ENCODE peak calls at places on chromosome 12, in ten cellular contexts. One of them, this sample, is unnamed.

GRCh38 chr12:25286837-25287236 is 36.1 kb upstream of the KRAS start:
- DNase-seq in kidney epithelial cell: no peak
- DNase-seq in MM.1S: no peak
- DNase-seq in amygdala: no peak
- DNase-seq in stimulated activated CD4-positive, alpha-beta T cell treated with anti-CD3 and anti-CD28 coated beads, Interleukin-4, amount 100 ng/mL, for 48 hours: no peak
- DNase-seq in CD8-positive, alpha-beta memory T cell: no peak
- DNase-seq in activated naive CD4-positive, alpha-beta T cell treated with Interleukin-2 at 50 U/mL for 16 hours: no peak
- DNase-seq in activated CD4-positive, alpha-beta T cell treated with anti-CD3 and anti-CD28 coated beads, Interleukin-2, amount 50 U/mL, for 48 hours: no peak
- DNase-seq in astrocyte of the spinal cord: no peak
- DNase-seq in astrocyte of the hippocampus: no peak
- DNase-seq in this sample: no peak

GRCh38 chr12:1474567-1475153 is 119.7 kb downstream of the FBXL14 start:
- DNase-seq in kidney epithelial cell: peak
- DNase-seq in MM.1S: no peak
- DNase-seq in amygdala: no peak
- DNase-seq in stimulated activated CD4-positive, alpha-beta T cell treated with anti-CD3 and anti-CD28 coated beads, Interleukin-4, amount 100 ng/mL, for 48 hours: no peak
- DNase-seq in CD8-positive, alpha-beta memory T cell: no peak
- DNase-seq in activated naive CD4-positive, alpha-beta T cell treated with Interleukin-2 at 50 U/mL for 16 hours: no peak
- DNase-seq in activated CD4-positive, alpha-beta T cell treated with anti-CD3 and anti-CD28 coated beads, Interleukin-2, amount 50 U/mL, for 48 hours: no peak
- DNase-seq in astrocyte of the spinal cord: peak
- DNase-seq in astrocyte of the hippocampus: peak
- DNase-seq in this sample: no peak

GRCh38 chr12:49010092-49010668 is 8.4 kb downstream of the PRKAG1 start:
- DNase-seq in kidney epithelial cell: no peak
- DNase-seq in MM.1S: no peak
- DNase-seq in amygdala: no peak
- DNase-seq in stimulated activated CD4-positive, alpha-beta T cell treated with anti-CD3 and anti-CD28 coated beads, Interleukin-4, amount 100 ng/mL, for 48 hours: no peak
- DNase-seq in CD8-positive, alpha-beta memory T cell: no peak
- DNase-seq in activated naive CD4-positive, alpha-beta T cell treated with Interleukin-2 at 50 U/mL for 16 hours: no peak
- DNase-seq in activated CD4-positive, alpha-beta T cell treated with anti-CD3 and anti-CD28 coated beads, Interleukin-2, amount 50 U/mL, for 48 hours: no peak
- DNase-seq in astrocyte of the spinal cord: no peak
- DNase-seq in astrocyte of the hippocampus: no peak
- DNase-seq in this sample: no peak

GRCh38 chr12:64237382-64237781 is 15.3 kb upstream of the KICS2 start:
- DNase-seq in kidney epithelial cell: no peak
- DNase-seq in MM.1S: no peak
- DNase-seq in amygdala: no peak
- DNase-seq in stimulated activated CD4-positive, alpha-beta T cell treated with anti-CD3 and anti-CD28 coated beads, Interleukin-4, amount 100 ng/mL, for 48 hours: no peak
- DNase-seq in CD8-positive, alpha-beta memory T cell: no peak
- DNase-seq in activated naive CD4-positive, alpha-beta T cell treated with Interleukin-2 at 50 U/mL for 16 hours: no peak
- DNase-seq in activated CD4-positive, alpha-beta T cell treated with anti-CD3 and anti-CD28 coated beads, Interleukin-2, amount 50 U/mL, for 48 hours: no peak
- DNase-seq in astrocyte of the spinal cord: no peak
- DNase-seq in astrocyte of the hippocampus: no peak
- DNase-seq in this sample: no peak

GRCh38 chr12:94615284-94616216 is 34.8 kb downstream of the TMCC3 start:
- DNase-seq in kidney epithelial cell: peak
- DNase-seq in MM.1S: no peak
- DNase-seq in amygdala: peak
- DNase-seq in stimulated activated CD4-positive, alpha-beta T cell treated with anti-CD3 and anti-CD28 coated beads, Interleukin-4, amount 100 ng/mL, for 48 hours: no peak
- DNase-seq in CD8-positive, alpha-beta memory T cell: no peak
- DNase-seq in activated naive CD4-positive, alpha-beta T cell treated with Interleukin-2 at 50 U/mL for 16 hours: no peak
- DNase-seq in activated CD4-positive, alpha-beta T cell treated with anti-CD3 and anti-CD28 coated beads, Interleukin-2, amount 50 U/mL, for 48 hours: no peak
- DNase-seq in astrocyte of the spinal cord: peak
- DNase-seq in astrocyte of the hippocampus: peak
- DNase-seq in this sample: no peak

GRCh38 chr12:93145086-93145485 is 216.0 kb upstream of the EEA1 start:
- DNase-seq in kidney epithelial cell: no peak
- DNase-seq in MM.1S: no peak
- DNase-seq in amygdala: no peak
- DNase-seq in stimulated activated CD4-positive, alpha-beta T cell treated with anti-CD3 and anti-CD28 coated beads, Interleukin-4, amount 100 ng/mL, for 48 hours: no peak
- DNase-seq in CD8-positive, alpha-beta memory T cell: no peak
- DNase-seq in activated naive CD4-positive, alpha-beta T cell treated with Interleukin-2 at 50 U/mL for 16 hours: no peak
- DNase-seq in activated CD4-positive, alpha-beta T cell treated with anti-CD3 and anti-CD28 coated beads, Interleukin-2, amount 50 U/mL, for 48 hours: no peak
- DNase-seq in astrocyte of the spinal cord: no peak
- DNase-seq in astrocyte of the hippocampus: no peak
- DNase-seq in this sample: no peak

GRCh38 chr12:110689601-110690430 is 901 bp upstream of the HVCN1 start:
- DNase-seq in kidney epithelial cell: no peak
- DNase-seq in MM.1S: no peak
- DNase-seq in amygdala: no peak
- DNase-seq in stimulated activated CD4-positive, alpha-beta T cell treated with anti-CD3 and anti-CD28 coated beads, Interleukin-4, amount 100 ng/mL, for 48 hours: peak
- DNase-seq in CD8-positive, alpha-beta memory T cell: peak
- DNase-seq in activated naive CD4-positive, alpha-beta T cell treated with Interleukin-2 at 50 U/mL for 16 hours: peak
- DNase-seq in activated CD4-positive, alpha-beta T cell treated with anti-CD3 and anti-CD28 coated beads, Interleukin-2, amount 50 U/mL, for 48 hours: peak
- DNase-seq in astrocyte of the spinal cord: no peak
- DNase-seq in astrocyte of the hippocampus: peak
- DNase-seq in this sample: peak

GRCh38 chr12:42145552-42146215 is 1.0 kb upstream of the GXYLT1 start:
- DNase-seq in kidney epithelial cell: no peak
- DNase-seq in MM.1S: no peak
- DNase-seq in amygdala: no peak
- DNase-seq in stimulated activated CD4-positive, alpha-beta T cell treated with anti-CD3 and anti-CD28 coated beads, Interleukin-4, amount 100 ng/mL, for 48 hours: no peak
- DNase-seq in CD8-positive, alpha-beta memory T cell: no peak
- DNase-seq in activated naive CD4-positive, alpha-beta T cell treated with Interleukin-2 at 50 U/mL for 16 hours: no peak
- DNase-seq in activated CD4-positive, alpha-beta T cell treated with anti-CD3 and anti-CD28 coated beads, Interleukin-2, amount 50 U/mL, for 48 hours: no peak
- DNase-seq in astrocyte of the spinal cord: no peak
- DNase-seq in astrocyte of the hippocampus: no peak
- DNase-seq in this sample: peak

GRCh38 chr12:106205208-106206069 is 42.4 kb downstream of the CKAP4 start:
- DNase-seq in kidney epithelial cell: no peak
- DNase-seq in MM.1S: peak
- DNase-seq in amygdala: no peak
- DNase-seq in stimulated activated CD4-positive, alpha-beta T cell treated with anti-CD3 and anti-CD28 coated beads, Interleukin-4, amount 100 ng/mL, for 48 hours: no peak
- DNase-seq in CD8-positive, alpha-beta memory T cell: no peak
- DNase-seq in activated naive CD4-positive, alpha-beta T cell treated with Interleukin-2 at 50 U/mL for 16 hours: no peak
- DNase-seq in activated CD4-positive, alpha-beta T cell treated with anti-CD3 and anti-CD28 coated beads, Interleukin-2, amount 50 U/mL, for 48 hours: no peak
- DNase-seq in astrocyte of the spinal cord: no peak
- DNase-seq in astrocyte of the hippocampus: no peak
- DNase-seq in this sample: no peak

GRCh38 chr12:71161575-71161974 is 3.8 kb upstream of the TSPAN8 start:
- DNase-seq in kidney epithelial cell: no peak
- DNase-seq in MM.1S: no peak
- DNase-seq in amygdala: no peak
- DNase-seq in stimulated activated CD4-positive, alpha-beta T cell treated with anti-CD3 and anti-CD28 coated beads, Interleukin-4, amount 100 ng/mL, for 48 hours: no peak
- DNase-seq in CD8-positive, alpha-beta memory T cell: no peak
- DNase-seq in activated naive CD4-positive, alpha-beta T cell treated with Interleukin-2 at 50 U/mL for 16 hours: no peak
- DNase-seq in activated CD4-positive, alpha-beta T cell treated with anti-CD3 and anti-CD28 coated beads, Interleukin-2, amount 50 U/mL, for 48 hours: no peak
- DNase-seq in astrocyte of the spinal cord: no peak
- DNase-seq in astrocyte of the hippocampus: no peak
- DNase-seq in this sample: no peak

GRCh38 chr12:6074394-6074793 is 50.1 kb downstream of the VWF start:
- DNase-seq in kidney epithelial cell: no peak
- DNase-seq in MM.1S: peak
- DNase-seq in amygdala: no peak
- DNase-seq in stimulated activated CD4-positive, alpha-beta T cell treated with anti-CD3 and anti-CD28 coated beads, Interleukin-4, amount 100 ng/mL, for 48 hours: no peak
- DNase-seq in CD8-positive, alpha-beta memory T cell: no peak
- DNase-seq in activated naive CD4-positive, alpha-beta T cell treated with Interleukin-2 at 50 U/mL for 16 hours: no peak
- DNase-seq in activated CD4-positive, alpha-beta T cell treated with anti-CD3 and anti-CD28 coated beads, Interleukin-2, amount 50 U/mL, for 48 hours: peak
- DNase-seq in astrocyte of the spinal cord: peak
- DNase-seq in astrocyte of the hippocampus: no peak
- DNase-seq in this sample: no peak

GRCh38 chr12:100593490-100593889 is 20.0 kb downstream of the GAS2L3 start:
- DNase-seq in kidney epithelial cell: no peak
- DNase-seq in MM.1S: no peak
- DNase-seq in amygdala: no peak
- DNase-seq in stimulated activated CD4-positive, alpha-beta T cell treated with anti-CD3 and anti-CD28 coated beads, Interleukin-4, amount 100 ng/mL, for 48 hours: no peak
- DNase-seq in CD8-positive, alpha-beta memory T cell: no peak
- DNase-seq in activated naive CD4-positive, alpha-beta T cell treated with Interleukin-2 at 50 U/mL for 16 hours: no peak
- DNase-seq in activated CD4-positive, alpha-beta T cell treated with anti-CD3 and anti-CD28 coated beads, Interleukin-2, amount 50 U/mL, for 48 hours: no peak
- DNase-seq in astrocyte of the spinal cord: peak
- DNase-seq in astrocyte of the hippocampus: peak
- DNase-seq in this sample: no peak

GRCh38 chr12:109728921-109729836 is 15.6 kb downstream of the FAM222A start:
- DNase-seq in kidney epithelial cell: no peak
- DNase-seq in MM.1S: no peak
- DNase-seq in amygdala: no peak
- DNase-seq in stimulated activated CD4-positive, alpha-beta T cell treated with anti-CD3 and anti-CD28 coated beads, Interleukin-4, amount 100 ng/mL, for 48 hours: no peak
- DNase-seq in CD8-positive, alpha-beta memory T cell: peak
- DNase-seq in activated naive CD4-positive, alpha-beta T cell treated with Interleukin-2 at 50 U/mL for 16 hours: no peak
- DNase-seq in activated CD4-positive, alpha-beta T cell treated with anti-CD3 and anti-CD28 coated beads, Interleukin-2, amount 50 U/mL, for 48 hours: no peak
- DNase-seq in astrocyte of the spinal cord: no peak
- DNase-seq in astrocyte of the hippocampus: no peak
- DNase-seq in this sample: no peak

GRCh38 chr12:3409662-3410061 is 81.3 kb upstream of the PRMT8 start:
- DNase-seq in kidney epithelial cell: no peak
- DNase-seq in MM.1S: no peak
- DNase-seq in amygdala: no peak
- DNase-seq in stimulated activated CD4-positive, alpha-beta T cell treated with anti-CD3 and anti-CD28 coated beads, Interleukin-4, amount 100 ng/mL, for 48 hours: no peak
- DNase-seq in CD8-positive, alpha-beta memory T cell: no peak
- DNase-seq in activated naive CD4-positive, alpha-beta T cell treated with Interleukin-2 at 50 U/mL for 16 hours: no peak
- DNase-seq in activated CD4-positive, alpha-beta T cell treated with anti-CD3 and anti-CD28 coated beads, Interleukin-2, amount 50 U/mL, for 48 hours: no peak
- DNase-seq in astrocyte of the spinal cord: no peak
- DNase-seq in astrocyte of the hippocampus: no peak
- DNase-seq in this sample: no peak

GRCh38 chr12:49133014-49133413 is 1.8 kb upstream of the TUBA1B start:
- DNase-seq in kidney epithelial cell: no peak
- DNase-seq in MM.1S: no peak
- DNase-seq in amygdala: no peak
- DNase-seq in stimulated activated CD4-positive, alpha-beta T cell treated with anti-CD3 and anti-CD28 coated beads, Interleukin-4, amount 100 ng/mL, for 48 hours: no peak
- DNase-seq in CD8-positive, alpha-beta memory T cell: no peak
- DNase-seq in activated naive CD4-positive, alpha-beta T cell treated with Interleukin-2 at 50 U/mL for 16 hours: no peak
- DNase-seq in activated CD4-positive, alpha-beta T cell treated with anti-CD3 and anti-CD28 coated beads, Interleukin-2, amount 50 U/mL, for 48 hours: no peak
- DNase-seq in astrocyte of the spinal cord: no peak
- DNase-seq in astrocyte of the hippocampus: peak
- DNase-seq in this sample: no peak

GRCh38 chr12:9794484-9795063 is 32.7 kb upstream of the KLRF1 start:
- DNase-seq in kidney epithelial cell: no peak
- DNase-seq in MM.1S: no peak
- DNase-seq in amygdala: no peak
- DNase-seq in stimulated activated CD4-positive, alpha-beta T cell treated with anti-CD3 and anti-CD28 coated beads, Interleukin-4, amount 100 ng/mL, for 48 hours: no peak
- DNase-seq in CD8-positive, alpha-beta memory T cell: no peak
- DNase-seq in activated naive CD4-positive, alpha-beta T cell treated with Interleukin-2 at 50 U/mL for 16 hours: no peak
- DNase-seq in activated CD4-positive, alpha-beta T cell treated with anti-CD3 and anti-CD28 coated beads, Interleukin-2, amount 50 U/mL, for 48 hours: no peak
- DNase-seq in astrocyte of the spinal cord: no peak
- DNase-seq in astrocyte of the hippocampus: no peak
- DNase-seq in this sample: no peak

GRCh38 chr12:100733817-100734593 is 60.6 kb upstream of the ANO4 start:
- DNase-seq in kidney epithelial cell: no peak
- DNase-seq in MM.1S: no peak
- DNase-seq in amygdala: no peak
- DNase-seq in stimulated activated CD4-positive, alpha-beta T cell treated with anti-CD3 and anti-CD28 coated beads, Interleukin-4, amount 100 ng/mL, for 48 hours: no peak
- DNase-seq in CD8-positive, alpha-beta memory T cell: no peak
- DNase-seq in activated naive CD4-positive, alpha-beta T cell treated with Interleukin-2 at 50 U/mL for 16 hours: no peak
- DNase-seq in activated CD4-positive, alpha-beta T cell treated with anti-CD3 and anti-CD28 coated beads, Interleukin-2, amount 50 U/mL, for 48 hours: no peak
- DNase-seq in astrocyte of the spinal cord: peak
- DNase-seq in astrocyte of the hippocampus: peak
- DNase-seq in this sample: no peak

GRCh38 chr12:52552681-52553195 is at the start of gene KRT71:
- DNase-seq in kidney epithelial cell: no peak
- DNase-seq in MM.1S: no peak
- DNase-seq in amygdala: no peak
- DNase-seq in stimulated activated CD4-positive, alpha-beta T cell treated with anti-CD3 and anti-CD28 coated beads, Interleukin-4, amount 100 ng/mL, for 48 hours: no peak
- DNase-seq in CD8-positive, alpha-beta memory T cell: no peak
- DNase-seq in activated naive CD4-positive, alpha-beta T cell treated with Interleukin-2 at 50 U/mL for 16 hours: no peak
- DNase-seq in activated CD4-positive, alpha-beta T cell treated with anti-CD3 and anti-CD28 coated beads, Interleukin-2, amount 50 U/mL, for 48 hours: no peak
- DNase-seq in astrocyte of the spinal cord: no peak
- DNase-seq in astrocyte of the hippocampus: no peak
- DNase-seq in this sample: no peak

GRCh38 chr12:105279460-105280056 is 43.6 kb upstream of the APPL2 start:
- DNase-seq in kidney epithelial cell: no peak
- DNase-seq in MM.1S: peak
- DNase-seq in amygdala: no peak
- DNase-seq in stimulated activated CD4-positive, alpha-beta T cell treated with anti-CD3 and anti-CD28 coated beads, Interleukin-4, amount 100 ng/mL, for 48 hours: peak
- DNase-seq in CD8-positive, alpha-beta memory T cell: peak
- DNase-seq in activated naive CD4-positive, alpha-beta T cell treated with Interleukin-2 at 50 U/mL for 16 hours: peak
- DNase-seq in activated CD4-positive, alpha-beta T cell treated with anti-CD3 and anti-CD28 coated beads, Interleukin-2, amount 50 U/mL, for 48 hours: peak
- DNase-seq in astrocyte of the spinal cord: no peak
- DNase-seq in astrocyte of the hippocampus: peak
- DNase-seq in this sample: peak

GRCh38 chr12:68864604-68865003 is 56.6 kb downstream of the MDM2 start:
- DNase-seq in kidney epithelial cell: no peak
- DNase-seq in MM.1S: no peak
- DNase-seq in amygdala: no peak
- DNase-seq in stimulated activated CD4-positive, alpha-beta T cell treated with anti-CD3 and anti-CD28 coated beads, Interleukin-4, amount 100 ng/mL, for 48 hours: no peak
- DNase-seq in CD8-positive, alpha-beta memory T cell: no peak
- DNase-seq in activated naive CD4-positive, alpha-beta T cell treated with Interleukin-2 at 50 U/mL for 16 hours: no peak
- DNase-seq in activated CD4-positive, alpha-beta T cell treated with anti-CD3 and anti-CD28 coated beads, Interleukin-2, amount 50 U/mL, for 48 hours: no peak
- DNase-seq in astrocyte of the spinal cord: no peak
- DNase-seq in astrocyte of the hippocampus: no peak
- DNase-seq in this sample: no peak

GRCh38 chr12:3071710-3072109 is 5.5 kb upstream of the TSPAN9 start:
- DNase-seq in kidney epithelial cell: no peak
- DNase-seq in MM.1S: no peak
- DNase-seq in amygdala: no peak
- DNase-seq in stimulated activated CD4-positive, alpha-beta T cell treated with anti-CD3 and anti-CD28 coated beads, Interleukin-4, amount 100 ng/mL, for 48 hours: no peak
- DNase-seq in CD8-positive, alpha-beta memory T cell: no peak
- DNase-seq in activated naive CD4-positive, alpha-beta T cell treated with Interleukin-2 at 50 U/mL for 16 hours: no peak
- DNase-seq in activated CD4-positive, alpha-beta T cell treated with anti-CD3 and anti-CD28 coated beads, Interleukin-2, amount 50 U/mL, for 48 hours: no peak
- DNase-seq in astrocyte of the spinal cord: no peak
- DNase-seq in astrocyte of the hippocampus: no peak
- DNase-seq in this sample: no peak